ENCODE peak calls at places on chromosomes 3 and 15, in seven cellular contexts. K is A549, W is thoracic aorta, E is esophagus squamous epithelium, J is OCI-LY7, B is SJSA1, S is heart left ventricle. Q is an unnamed sample.

GRCh38 chr3:11136116-11136515 is 18.2 kb upstream of the HRH1 start:
- DNase-seq in K (no peak), W (no peak), E (no peak), J (no peak), B (peak), S (no peak), Q (no peak)

GRCh38 chr15:78681306-78682012 is 40.4 kb upstream of the CHRNB4 start:
- DNase-seq in K (no peak), W (no peak), E (no peak), J (no peak), B (no peak), S (no peak), Q (no peak)

GRCh38 chr3:112293368-112294321 is at the start of gene SLC9C1:
- DNase-seq in K (peak), W (no peak), E (no peak), J (peak), B (peak), S (no peak), Q (peak)

GRCh38 chr15:80614711-80615360 is 80.3 kb upstream of the ABHD17C start:
- DNase-seq in K (no peak), W (no peak), E (no peak), J (no peak), B (no peak), S (no peak), Q (no peak)

GRCh38 chr3:53921296-53921695 is 29.6 kb upstream of the SELENOK start:
- DNase-seq in K (peak), W (no peak), E (no peak), J (peak), B (no peak), S (no peak), Q (no peak)

GRCh38 chr15:48592929-48593328 is 52.6 kb downstream of the FBN1 start:
- DNase-seq in K (no peak), W (no peak), E (no peak), J (no peak), B (no peak), S (no peak), Q (no peak)

GRCh38 chr3:136938334-136938733 is 19.4 kb upstream of the IL20RB start:
- DNase-seq in K (no peak), W (no peak), E (no peak), J (no peak), B (peak), S (no peak), Q (no peak)

GRCh38 chr3:13145131-13145825 is 72.0 kb upstream of the IQSEC1 start:
- DNase-seq in K (peak), W (no peak), E (no peak), J (no peak), B (no peak), S (no peak), Q (no peak)

GRCh38 chr3:106169351-106169750 is 300.5 kb upstream of the CBLB start:
- DNase-seq in K (no peak), W (no peak), E (no peak), J (no peak), B (no peak), S (no peak), Q (no peak)

GRCh38 chr3:43327184-43327950 is 41.0 kb downstream of the SNRK start:
- DNase-seq in K (no peak), W (no peak), E (no peak), J (no peak), B (no peak), S (no peak), Q (no peak)

GRCh38 chr3:34078418-34078817 is 280.0 kb downstream of the PDCD6IP start:
- DNase-seq in K (no peak), W (no peak), E (no peak), J (no peak), B (no peak), S (no peak), Q (no peak)

GRCh38 chr3:113736548-113737089 is 9.4 kb downstream of the NAA50 start:
- DNase-seq in K (peak), W (no peak), E (no peak), J (peak), B (peak), S (no peak), Q (no peak)

GRCh38 chr3:10981961-10982360 is 10.6 kb upstream of the SLC6A1 start:
- DNase-seq in K (no peak), W (no peak), E (no peak), J (no peak), B (no peak), S (no peak), Q (no peak)

GRCh38 chr15:69568621-69569020 is 116.0 kb downstream of the RPLP1 start:
- DNase-seq in K (no peak), W (peak), E (no peak), J (no peak), B (peak), S (no peak), Q (no peak)

GRCh38 chr3:152350139-152350538 is 81.4 kb downstream of the MBNL1 start:
- DNase-seq in K (no peak), W (no peak), E (no peak), J (no peak), B (peak), S (no peak), Q (no peak)

GRCh38 chr15:35698331-35698730 is 152.4 kb upstream of the DPH6 start:
- DNase-seq in K (no peak), W (no peak), E (no peak), J (no peak), B (no peak), S (no peak), Q (no peak)

GRCh38 chr15:62880278-62880677 is 162.3 kb upstream of the TPM1 start:
- DNase-seq in K (no peak), W (no peak), E (no peak), J (no peak), B (no peak), S (no peak), Q (no peak)

GRCh38 chr3:16297991-16298885 is 33.2 kb downstream of the OXNAD1 start:
- DNase-seq in K (no peak), W (no peak), E (no peak), J (no peak), B (no peak), S (no peak), Q (no peak)

GRCh38 chr3:37922721-37923575 is 61.3 kb downstream of the CTDSPL start:
- DNase-seq in K (no peak), W (no peak), E (no peak), J (no peak), B (no peak), S (peak), Q (no peak)

GRCh38 chr3:46705751-46706572 is 4.8 kb downstream of the TMIE start:
- DNase-seq in K (no peak), W (no peak), E (no peak), J (no peak), B (no peak), S (no peak), Q (no peak)

GRCh38 chr3:46898321-46899150 is 21.0 kb downstream of the PTH1R start:
- DNase-seq in K (no peak), W (no peak), E (no peak), J (no peak), B (no peak), S (peak), Q (no peak)

GRCh38 chr3:38370861-38371260 is 24.3 kb downstream of the XYLB start:
- DNase-seq in K (no peak), W (no peak), E (no peak), J (no peak), B (no peak), S (no peak), Q (no peak)

GRCh38 chr3:159672728-159673471 is 315.7 kb upstream of the IL12A start:
- DNase-seq in K (peak), W (no peak), E (no peak), J (no peak), B (no peak), S (no peak), Q (no peak)

GRCh38 chr3:13081603-13082360 is 8.6 kb upstream of the IQSEC1 start:
- DNase-seq in K (no peak), W (no peak), E (no peak), J (no peak), B (no peak), S (peak), Q (no peak)

GRCh38 chr3:126287536-126288181 is 69.5 kb downstream of the KLF15 start:
- DNase-seq in K (no peak), W (peak), E (no peak), J (peak), B (peak), S (peak), Q (peak)

GRCh38 chr15:56821721-56822425 is 88.6 kb upstream of the ZNF280D start:
- DNase-seq in K (peak), W (no peak), E (no peak), J (peak), B (peak), S (peak), Q (peak)

DNA sequence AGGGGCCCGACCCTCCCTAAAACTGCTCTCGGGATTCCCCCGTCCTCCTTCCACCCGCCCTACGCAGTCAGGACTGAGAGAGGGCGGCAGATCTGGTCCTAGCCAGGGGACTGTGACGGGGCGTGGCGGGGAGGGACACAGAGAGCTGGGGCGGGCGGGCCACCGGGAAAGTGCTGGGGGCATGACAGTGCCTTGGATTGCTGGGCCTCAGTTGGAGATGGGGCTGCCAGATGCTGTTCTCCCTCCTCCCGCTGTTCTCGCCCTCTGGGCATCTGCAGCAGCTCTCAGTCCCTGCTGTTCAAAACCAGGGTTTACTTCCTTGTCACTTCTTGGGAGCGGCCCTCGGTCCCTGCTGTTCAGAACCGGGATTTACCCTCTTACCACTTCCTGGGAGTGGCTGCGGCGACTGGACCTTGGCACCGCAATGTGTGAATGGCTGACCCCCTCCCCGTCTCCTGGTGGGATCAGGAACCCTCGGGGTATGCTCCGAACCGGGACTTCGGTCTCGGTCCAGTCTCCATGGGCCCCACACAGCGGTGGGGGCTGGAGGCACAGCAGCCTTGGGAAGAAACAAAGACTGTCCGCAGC is 1.8 kb upstream of the RPP25 start:
- DNase-seq in K (peak), W (peak), E (no peak), J (no peak), B (peak), S (peak), Q (no peak)
- H3K4me3 ChIP-seq in K (peak), W (peak), E (peak), J (no peak), B (peak), S (peak), Q (peak)

GRCh38 chr3:14566812-14567211 is 26.7 kb upstream of the GRIP2 start:
- DNase-seq in K (no peak), W (no peak), E (no peak), J (no peak), B (no peak), S (no peak), Q (no peak)

GRCh38 chr3:14562441-14562840 is 22.3 kb upstream of the GRIP2 start:
- DNase-seq in K (no peak), W (no peak), E (no peak), J (no peak), B (no peak), S (no peak), Q (no peak)

GRCh38 chr3:14564741-14565140 is 24.6 kb upstream of the GRIP2 start:
- DNase-seq in K (peak), W (no peak), E (no peak), J (no peak), B (no peak), S (no peak), Q (no peak)

GRCh38 chr3:14565791-14566588 is 25.8 kb upstream of the GRIP2 start:
- DNase-seq in K (no peak), W (no peak), E (no peak), J (no peak), B (peak), S (no peak), Q (no peak)

GRCh38 chr3:14563946-14564539 is 23.9 kb upstream of the GRIP2 start:
- DNase-seq in K (no peak), W (no peak), E (no peak), J (no peak), B (no peak), S (no peak), Q (no peak)
- H3K4me3 ChIP-seq in K (no peak), W (no peak), E (no peak), J (no peak), B (no peak), S (no peak), Q (no peak)

GRCh38 chr3:40780801-40781406 is 256.1 kb downstream of the ZNF621 start:
- DNase-seq in K (no peak), W (peak), E (no peak), J (no peak), B (peak), S (peak), Q (peak)
- H3K4me3 ChIP-seq in K (no peak), W (peak), E (peak), J (no peak), B (no peak), S (no peak), Q (no peak)

DNA sequence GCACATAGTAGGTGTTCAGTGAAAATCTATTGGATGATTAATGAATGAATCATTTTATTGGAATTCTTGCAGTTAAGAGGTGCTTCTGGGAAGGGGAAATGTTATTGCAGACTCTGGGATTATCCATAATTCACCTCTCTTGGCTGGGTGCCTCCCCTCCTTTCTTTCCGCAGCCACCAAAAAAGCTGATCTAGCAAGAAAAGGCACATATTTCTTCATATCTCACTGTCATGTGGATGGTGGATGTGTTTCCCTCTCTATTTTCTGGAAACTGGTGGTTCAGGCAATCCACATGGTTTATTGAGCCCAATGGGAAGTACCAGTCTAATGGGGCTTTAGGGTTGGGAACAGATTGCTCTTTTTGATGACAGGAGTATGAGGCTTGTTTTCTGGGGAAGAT is 151.1 kb upstream of the ROPN1 start:
- DNase-seq in K (no peak), W (no peak), E (no peak), J (no peak), B (no peak), S (no peak), Q (no peak)
- H3K4me3 ChIP-seq in K (no peak), W (no peak), E (no peak), J (no peak), B (no peak), S (no peak), Q (no peak)

GRCh38 chr3:194559530-194559929 is 72.7 kb upstream of the ATP13A3 start:
- DNase-seq in K (no peak), W (no peak), E (no peak), J (no peak), B (no peak), S (no peak), Q (no peak)

GRCh38 chr3:194555175-194556062 is 68.6 kb upstream of the ATP13A3 start:
- DNase-seq in K (no peak), W (no peak), E (no peak), J (no peak), B (no peak), S (no peak), Q (no peak)

GRCh38 chr3:194554488-194555098 is 67.8 kb upstream of the ATP13A3 start:
- DNase-seq in K (no peak), W (no peak), E (no peak), J (no peak), B (no peak), S (no peak), Q (no peak)

GRCh38 chr3:194560047-194560446 is 73.2 kb downstream of the TMEM44 start:
- DNase-seq in K (no peak), W (no peak), E (no peak), J (no peak), B (no peak), S (no peak), Q (no peak)

GRCh38 chr3:194556086-194557056 is 69.6 kb upstream of the ATP13A3 start:
- DNase-seq in K (peak), W (no peak), E (no peak), J (no peak), B (peak), S (no peak), Q (no peak)
- H3K4me3 ChIP-seq in K (peak), W (no peak), E (peak), J (no peak), B (peak), S (no peak), Q (no peak)

DNA sequence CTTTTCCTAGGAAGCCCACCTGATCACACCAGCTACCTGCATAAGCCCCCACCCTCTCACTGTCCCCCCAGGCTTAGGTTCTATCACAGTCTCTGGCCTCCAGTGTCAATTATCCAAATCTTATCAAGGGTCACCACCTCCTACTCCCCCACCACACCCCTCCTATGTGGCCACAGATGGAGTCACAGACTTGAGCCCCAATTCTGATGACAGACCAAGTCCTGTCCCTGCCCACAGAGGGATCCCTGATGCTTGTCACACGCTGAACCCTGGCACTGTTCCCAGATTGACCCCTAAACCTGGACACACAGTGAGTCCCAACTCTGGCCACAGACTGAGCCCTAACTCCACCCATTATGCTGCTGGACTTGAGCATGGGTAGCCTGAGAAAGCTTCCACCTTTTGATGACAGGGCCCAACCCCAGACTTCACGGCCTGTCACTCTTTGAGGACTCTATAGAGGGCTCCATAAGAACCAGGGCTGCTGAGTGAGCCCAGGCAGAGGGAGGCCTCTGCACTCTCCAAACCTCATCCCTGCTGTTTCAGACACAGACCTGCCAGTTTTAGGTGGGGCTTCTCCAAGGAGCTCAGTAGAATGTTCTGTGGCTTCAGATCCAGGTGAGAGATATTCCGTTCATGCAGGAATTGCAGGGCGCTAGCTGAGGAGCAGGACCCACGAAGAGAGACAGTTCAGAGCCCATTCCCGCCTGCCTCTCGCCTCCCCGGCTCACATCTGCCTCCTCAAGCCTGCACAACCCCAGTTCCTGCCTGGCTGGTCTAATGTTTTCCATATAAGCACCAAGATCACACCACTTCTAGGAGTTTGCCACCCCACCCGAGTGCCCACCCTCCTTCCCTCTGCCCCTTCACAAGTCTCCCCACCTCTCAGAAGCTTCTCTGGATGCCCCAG is 1.9 kb downstream of the ULK3 start:
- DNase-seq in K (no peak), W (no peak), E (no peak), J (no peak), B (no peak), S (no peak), Q (no peak)
- H3K4me3 ChIP-seq in K (no peak), W (no peak), E (peak), J (no peak), B (no peak), S (no peak), Q (no peak)

DNA sequence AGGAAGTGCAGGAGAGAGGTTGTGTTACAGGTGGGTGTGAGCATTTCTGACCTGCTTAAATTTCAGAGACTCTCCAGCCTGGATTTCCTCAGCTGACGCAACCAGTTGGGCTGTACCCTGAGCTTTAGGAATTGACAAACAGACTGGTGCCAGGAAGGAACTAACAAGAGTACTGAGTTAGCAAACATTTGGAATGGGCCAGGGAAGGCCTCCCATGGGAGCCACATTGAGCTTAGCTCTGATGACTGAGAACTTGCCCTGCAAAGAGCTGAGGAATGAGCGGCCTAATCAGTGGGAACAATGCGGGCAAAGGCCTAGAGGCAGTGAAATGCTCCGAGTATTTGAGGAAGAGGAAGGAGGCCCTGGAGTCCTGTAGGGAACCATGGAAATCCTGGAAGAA is 254.2 kb downstream of the FEZF2 start:
- DNase-seq in K (no peak), W (no peak), E (no peak), J (no peak), B (no peak), S (no peak), Q (no peak)
- H3K4me3 ChIP-seq in K (no peak), W (no peak), E (no peak), J (no peak), B (no peak), S (no peak), Q (no peak)

DNA sequence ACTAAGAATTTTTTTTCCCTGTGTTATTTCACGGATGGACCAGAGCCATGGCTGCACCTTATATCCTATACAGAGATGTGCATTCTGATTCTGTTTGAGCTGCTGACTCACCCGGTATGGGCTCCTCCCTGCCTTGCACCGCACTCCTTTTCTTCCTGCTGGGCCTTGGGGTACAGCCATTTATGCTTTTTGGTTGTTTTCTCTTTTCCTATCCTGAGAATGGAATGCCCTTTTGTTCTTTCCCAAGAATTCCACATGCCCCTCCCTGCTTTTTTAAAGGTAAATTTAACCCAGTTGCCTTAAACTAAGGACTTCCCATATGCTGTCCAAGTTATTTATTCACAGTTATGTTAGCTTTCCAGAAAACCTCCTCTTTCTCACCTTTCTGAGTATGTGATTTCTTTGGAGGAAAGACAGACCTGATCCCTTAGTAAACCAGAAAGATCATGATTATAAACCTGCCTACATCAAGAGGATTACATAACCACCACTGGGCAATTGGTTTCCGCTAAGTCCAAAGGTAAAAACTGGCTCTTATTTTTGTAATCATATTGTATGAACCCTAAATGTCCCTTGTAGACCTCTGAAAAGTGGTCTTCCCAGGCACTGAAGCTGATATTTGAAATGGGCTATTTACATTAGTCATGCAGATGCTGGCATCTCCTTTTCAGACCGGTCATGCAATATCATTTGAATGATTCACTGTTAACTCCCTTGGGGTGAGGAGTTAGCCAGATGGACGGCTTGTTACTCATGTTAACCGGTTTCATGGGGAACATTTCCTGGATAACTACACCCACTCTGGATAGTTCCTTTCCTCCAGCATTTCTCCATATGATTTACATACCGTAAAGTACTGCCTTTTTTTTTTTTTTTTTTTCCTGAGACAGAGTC is 45.5 kb downstream of the TMOD3 start:
- DNase-seq in K (peak), W (peak), E (no peak), J (no peak), B (peak), S (no peak), Q (peak)
- H3K4me3 ChIP-seq in K (peak), W (peak), E (no peak), J (no peak), B (no peak), S (no peak), Q (no peak)

GRCh38 chr3:156551261-156551660 is 3.7 kb downstream of the SSR3 start:
- DNase-seq in K (no peak), W (no peak), E (no peak), J (no peak), B (peak), S (no peak), Q (no peak)
- H3K4me3 ChIP-seq in K (no peak), W (no peak), E (no peak), J (no peak), B (no peak), S (no peak), Q (no peak)

GRCh38 chr3:155079795-155080546 is at the start of gene MME:
- DNase-seq in K (no peak), W (no peak), E (no peak), J (peak), B (peak), S (peak), Q (no peak)
- H3K4me3 ChIP-seq in K (peak), W (peak), E (peak), J (peak), B (peak), S (peak), Q (peak)

Q was measured in uterus.